ENCODE peak calls at places on chromosomes 13 and 19, in four cellular contexts. One of them, this sample, is unnamed.

GRCh38 chr13:73794755-73795154 is 339.4 kb downstream of the KLF12 start:
- DNase-seq in A172: no peak
- DNase-seq in anterior cingulate cortex: no peak
- DNase-seq in left ventricle myocardium superior: no peak
- DNase-seq in this sample: no peak

GRCh38 chr13:49060698-49061387 is 85.1 kb downstream of the FNDC3A start:
- DNase-seq in A172: no peak
- DNase-seq in anterior cingulate cortex: no peak
- DNase-seq in left ventricle myocardium superior: no peak
- DNase-seq in this sample: no peak

GRCh38 chr13:109383683-109384082 is 402.7 kb downstream of the IRS2 start:
- DNase-seq in A172: peak
- DNase-seq in anterior cingulate cortex: no peak
- DNase-seq in left ventricle myocardium superior: no peak
- DNase-seq in this sample: peak

GRCh38 chr19:40229484-40229883 is 3.0 kb upstream of the CCNP start:
- DNase-seq in A172: peak
- DNase-seq in anterior cingulate cortex: no peak
- DNase-seq in left ventricle myocardium superior: no peak
- DNase-seq in this sample: peak

GRCh38 chr13:99446242-99446641 is 55.0 kb upstream of the TM9SF2 start:
- DNase-seq in A172: no peak
- DNase-seq in anterior cingulate cortex: no peak
- DNase-seq in left ventricle myocardium superior: no peak
- DNase-seq in this sample: no peak

GRCh38 chr13:62387642-62388041 is 972.0 kb upstream of the PCDH20 start:
- DNase-seq in A172: no peak
- DNase-seq in anterior cingulate cortex: no peak
- DNase-seq in left ventricle myocardium superior: no peak
- DNase-seq in this sample: peak

GRCh38 chr19:38862321-38863059 is 12.7 kb upstream of the HNRNPL start:
- DNase-seq in A172: peak
- DNase-seq in anterior cingulate cortex: no peak
- DNase-seq in left ventricle myocardium superior: no peak
- DNase-seq in this sample: peak

GRCh38 chr13:21008026-21008425 is 53.4 kb downstream of the LATS2 start:
- DNase-seq in A172: no peak
- DNase-seq in anterior cingulate cortex: no peak
- DNase-seq in left ventricle myocardium superior: no peak
- DNase-seq in this sample: no peak

GRCh38 chr13:99062593-99062992 is 84.7 kb upstream of the DOCK9 start:
- DNase-seq in A172: peak
- DNase-seq in anterior cingulate cortex: no peak
- DNase-seq in left ventricle myocardium superior: no peak
- DNase-seq in this sample: peak

GRCh38 chr13:59700281-59700680 is 463.4 kb downstream of the DIAPH3 start:
- DNase-seq in A172: peak
- DNase-seq in anterior cingulate cortex: no peak
- DNase-seq in left ventricle myocardium superior: no peak
- DNase-seq in this sample: peak

GRCh38 chr19:7486923-7487322 is 1.9 kb downstream of the PEX11G start:
- DNase-seq in A172: no peak
- DNase-seq in anterior cingulate cortex: no peak
- DNase-seq in left ventricle myocardium superior: no peak
- DNase-seq in this sample: no peak

GRCh38 chr19:13094771-13095392 is 7.8 kb downstream of the LYL1 start:
- DNase-seq in A172: no peak
- DNase-seq in anterior cingulate cortex: no peak
- DNase-seq in left ventricle myocardium superior: no peak
- DNase-seq in this sample: no peak

GRCh38 chr13:25117312-25117711 is 21.4 kb downstream of the PABPC3 start:
- DNase-seq in A172: no peak
- DNase-seq in anterior cingulate cortex: no peak
- DNase-seq in left ventricle myocardium superior: no peak
- DNase-seq in this sample: no peak

GRCh38 chr19:4909172-4909896 is at the start of gene UHRF1:
- DNase-seq in A172: no peak
- DNase-seq in anterior cingulate cortex: no peak
- DNase-seq in left ventricle myocardium superior: no peak
- DNase-seq in this sample: peak

GRCh38 chr19:35013047-35013819 is 13.1 kb downstream of the GRAMD1A start:
- DNase-seq in A172: peak
- DNase-seq in anterior cingulate cortex: no peak
- DNase-seq in left ventricle myocardium superior: peak
- DNase-seq in this sample: peak

GRCh38 chr13:41562083-41562482 is 104.7 kb downstream of the RGCC start:
- DNase-seq in A172: peak
- DNase-seq in anterior cingulate cortex: peak
- DNase-seq in left ventricle myocardium superior: peak
- DNase-seq in this sample: peak

GRCh38 chr13:32914686-32915085 is 101.5 kb upstream of the KL start:
- DNase-seq in A172: no peak
- DNase-seq in anterior cingulate cortex: no peak
- DNase-seq in left ventricle myocardium superior: no peak
- DNase-seq in this sample: no peak

GRCh38 chr19:50204811-50205675 is 1.6 kb downstream of the MYH14 start:
- DNase-seq in A172: no peak
- DNase-seq in anterior cingulate cortex: no peak
- DNase-seq in left ventricle myocardium superior: peak
- DNase-seq in this sample: no peak

GRCh38 chr19:19403373-19403901 is 2.0 kb upstream of the GATAD2A start:
- DNase-seq in A172: peak
- DNase-seq in anterior cingulate cortex: no peak
- DNase-seq in left ventricle myocardium superior: no peak
- DNase-seq in this sample: peak

GRCh38 chr13:20192470-20193141 is at the start of gene GJB2:
- DNase-seq in A172: no peak
- DNase-seq in anterior cingulate cortex: no peak
- DNase-seq in left ventricle myocardium superior: peak
- DNase-seq in this sample: no peak

GRCh38 chr19:14146789-14147216 is 10.4 kb upstream of the ASF1B start:
- DNase-seq in A172: no peak
- DNase-seq in anterior cingulate cortex: no peak
- DNase-seq in left ventricle myocardium superior: no peak
- DNase-seq in this sample: no peak

GRCh38 chr13:84946144-84946543 is 853.1 kb downstream of the SLITRK6 start:
- DNase-seq in A172: no peak
- DNase-seq in anterior cingulate cortex: no peak
- DNase-seq in left ventricle myocardium superior: no peak
- DNase-seq in this sample: no peak

GRCh38 chr19:917323-918151 is at the start of gene KISS1R:
- DNase-seq in A172: no peak
- DNase-seq in anterior cingulate cortex: no peak
- DNase-seq in left ventricle myocardium superior: no peak
- DNase-seq in this sample: peak

GRCh38 chr13:46961719-46962118 is 64.9 kb upstream of the HTR2A start:
- DNase-seq in A172: peak
- DNase-seq in anterior cingulate cortex: no peak
- DNase-seq in left ventricle myocardium superior: no peak
- DNase-seq in this sample: peak

GRCh38 chr19:2575734-2576481 is 100.0 kb downstream of the GADD45B start:
- DNase-seq in A172: no peak
- DNase-seq in anterior cingulate cortex: no peak
- DNase-seq in left ventricle myocardium superior: peak
- DNase-seq in this sample: no peak

GRCh38 chr13:33244210-33244906 is 41.2 kb downstream of the STARD13 start:
- DNase-seq in A172: no peak
- DNase-seq in anterior cingulate cortex: no peak
- DNase-seq in left ventricle myocardium superior: no peak
- DNase-seq in this sample: no peak

GRCh38 chr19:17805427-17805826 is 10.5 kb downstream of the B3GNT3 start:
- DNase-seq in A172: no peak
- DNase-seq in anterior cingulate cortex: no peak
- DNase-seq in left ventricle myocardium superior: no peak
- DNase-seq in this sample: no peak

GRCh38 chr13:30870049-30870884 is 35.8 kb upstream of the MEDAG start:
- DNase-seq in A172: peak
- DNase-seq in anterior cingulate cortex: no peak
- DNase-seq in left ventricle myocardium superior: peak
- DNase-seq in this sample: peak

GRCh38 chr13:74557870-74558269 is 423.7 kb upstream of the KLF12 start:
- DNase-seq in A172: no peak
- DNase-seq in anterior cingulate cortex: no peak
- DNase-seq in left ventricle myocardium superior: no peak
- DNase-seq in this sample: no peak

GRCh38 chr13:79190932-79191331 is 215.1 kb downstream of the RBM26 start:
- DNase-seq in A172: no peak
- DNase-seq in anterior cingulate cortex: no peak
- DNase-seq in left ventricle myocardium superior: no peak
- DNase-seq in this sample: no peak

This sample was measured in HT1080.